ENCODE peak calls at places on chromosomes 13 and 19, in eight cellular contexts. One of them, this sample, is unnamed. For H3K9me3, the result is how much of the 10 kb centered on the place peaks cover.

GRCh38 chr13:107138987-107139386 is 571.0 kb upstream of the ARGLU1 start:
- DNase-seq in breast epithelium: no peak
- DNase-seq in upper lobe of left lung: no peak
- DNase-seq in pancreas: no peak
- DNase-seq in lung: no peak
- DNase-seq in K562: no peak
- DNase-seq in IMR-90: no peak
- DNase-seq in right cardiac atrium: no peak
- DNase-seq in this sample: no peak

GRCh38 chr13:95481051-95481775 is 71.3 kb upstream of the CLDN10 start:
- DNase-seq in breast epithelium: no peak
- DNase-seq in upper lobe of left lung: no peak
- DNase-seq in pancreas: peak
- DNase-seq in lung: no peak
- DNase-seq in K562: no peak
- DNase-seq in IMR-90: peak
- DNase-seq in right cardiac atrium: no peak
- DNase-seq in this sample: no peak

GRCh38 chr19:15010497-15011255 is 31.0 kb upstream of the SLC1A6 start:
- DNase-seq in breast epithelium: no peak
- DNase-seq in upper lobe of left lung: peak
- DNase-seq in pancreas: no peak
- DNase-seq in lung: no peak
- DNase-seq in K562: no peak
- DNase-seq in IMR-90: no peak
- DNase-seq in right cardiac atrium: no peak
- DNase-seq in this sample: no peak

GRCh38 chr13:24218977-24219376 is 58.5 kb downstream of the SPATA13 start:
- DNase-seq in breast epithelium: no peak
- DNase-seq in upper lobe of left lung: no peak
- DNase-seq in pancreas: no peak
- DNase-seq in lung: no peak
- DNase-seq in K562: no peak
- DNase-seq in IMR-90: no peak
- DNase-seq in right cardiac atrium: no peak
- DNase-seq in this sample: no peak

GRCh38 chr19:17950310-17951150 is 16.4 kb upstream of the KCNN1 start:
- DNase-seq in breast epithelium: no peak
- DNase-seq in upper lobe of left lung: peak
- DNase-seq in pancreas: no peak
- DNase-seq in lung: no peak
- DNase-seq in K562: peak
- DNase-seq in IMR-90: no peak
- DNase-seq in right cardiac atrium: no peak
- DNase-seq in this sample: no peak

GRCh38 chr13:21683034-21683733 is 12.3 kb downstream of the FGF9 start:
- DNase-seq in breast epithelium: no peak
- DNase-seq in upper lobe of left lung: no peak
- DNase-seq in pancreas: no peak
- DNase-seq in lung: no peak
- DNase-seq in K562: no peak
- DNase-seq in IMR-90: peak
- DNase-seq in right cardiac atrium: no peak
- DNase-seq in this sample: peak

GRCh38 chr19:45097776-45098520 is 5.0 kb downstream of the PPP1R37 start:
- DNase-seq in breast epithelium: peak
- DNase-seq in upper lobe of left lung: no peak
- DNase-seq in pancreas: peak
- DNase-seq in lung: no peak
- DNase-seq in K562: peak
- DNase-seq in IMR-90: peak
- DNase-seq in right cardiac atrium: peak
- DNase-seq in this sample: peak

GRCh38 chr13:39415403-39415802 is 187.6 kb downstream of the LHFPL6 start:
- DNase-seq in breast epithelium: no peak
- DNase-seq in upper lobe of left lung: no peak
- DNase-seq in pancreas: no peak
- DNase-seq in lung: peak
- DNase-seq in K562: no peak
- DNase-seq in IMR-90: peak
- DNase-seq in right cardiac atrium: peak
- DNase-seq in this sample: peak

GRCh38 chr13:37806666-37807065 is 62.9 kb downstream of the TRPC4 start:
- DNase-seq in breast epithelium: no peak
- DNase-seq in upper lobe of left lung: no peak
- DNase-seq in pancreas: no peak
- DNase-seq in lung: no peak
- DNase-seq in K562: no peak
- DNase-seq in IMR-90: no peak
- DNase-seq in right cardiac atrium: no peak
- DNase-seq in this sample: no peak

GRCh38 chr13:53143757-53144320 is 115.2 kb downstream of the OLFM4 start:
- DNase-seq in breast epithelium: no peak
- DNase-seq in upper lobe of left lung: no peak
- DNase-seq in pancreas: no peak
- DNase-seq in lung: no peak
- DNase-seq in K562: no peak
- DNase-seq in IMR-90: no peak
- DNase-seq in right cardiac atrium: no peak
- DNase-seq in this sample: no peak

GRCh38 chr13:80469841-80470378 is 129.0 kb upstream of the SPRY2 start:
- DNase-seq in breast epithelium: no peak
- DNase-seq in upper lobe of left lung: no peak
- DNase-seq in pancreas: no peak
- DNase-seq in lung: peak
- DNase-seq in K562: no peak
- DNase-seq in IMR-90: peak
- DNase-seq in right cardiac atrium: peak
- DNase-seq in this sample: no peak

GRCh38 chr19:47247308-47247990 is 8.9 kb upstream of the CCDC9 start:
- DNase-seq in breast epithelium: peak
- DNase-seq in upper lobe of left lung: peak
- DNase-seq in pancreas: peak
- DNase-seq in lung: peak
- DNase-seq in K562: peak
- DNase-seq in IMR-90: peak
- DNase-seq in right cardiac atrium: peak
- DNase-seq in this sample: peak

GRCh38 chr13:24183741-24184182 is 23.2 kb downstream of the SPATA13 start:
- DNase-seq in breast epithelium: no peak
- DNase-seq in upper lobe of left lung: no peak
- DNase-seq in pancreas: peak
- DNase-seq in lung: no peak
- DNase-seq in K562: no peak
- DNase-seq in IMR-90: no peak
- DNase-seq in right cardiac atrium: no peak
- DNase-seq in this sample: no peak

GRCh38 chr13:75761373-75761772 is 125.2 kb downstream of the LMO7 start:
- DNase-seq in breast epithelium: no peak
- DNase-seq in upper lobe of left lung: no peak
- DNase-seq in pancreas: no peak
- DNase-seq in lung: no peak
- DNase-seq in K562: no peak
- DNase-seq in IMR-90: no peak
- DNase-seq in right cardiac atrium: no peak
- DNase-seq in this sample: no peak

GRCh38 chr13:71852082-71852481 is 14.9 kb downstream of the DACH1 start:
- DNase-seq in breast epithelium: no peak
- DNase-seq in upper lobe of left lung: no peak
- DNase-seq in pancreas: no peak
- DNase-seq in lung: no peak
- DNase-seq in K562: no peak
- DNase-seq in IMR-90: no peak
- DNase-seq in right cardiac atrium: no peak
- DNase-seq in this sample: no peak

GRCh38 chr19:8702350-8702749 is 3.8 kb upstream of the ACTL9 start:
- DNase-seq in breast epithelium: no peak
- DNase-seq in upper lobe of left lung: no peak
- DNase-seq in pancreas: no peak
- DNase-seq in lung: no peak
- DNase-seq in K562: no peak
- DNase-seq in IMR-90: no peak
- DNase-seq in right cardiac atrium: no peak
- DNase-seq in this sample: no peak

GRCh38 chr13:28501547-28501946 is 6.6 kb upstream of the FLT1 start:
- DNase-seq in breast epithelium: no peak
- DNase-seq in upper lobe of left lung: peak
- DNase-seq in pancreas: no peak
- DNase-seq in lung: no peak
- DNase-seq in K562: no peak
- DNase-seq in IMR-90: no peak
- DNase-seq in right cardiac atrium: peak
- DNase-seq in this sample: no peak

GRCh38 chr19:46466536-46467199 is 4.7 kb downstream of the PNMA8A start:
- DNase-seq in breast epithelium: no peak
- DNase-seq in upper lobe of left lung: no peak
- DNase-seq in pancreas: no peak
- DNase-seq in lung: no peak
- DNase-seq in K562: no peak
- DNase-seq in IMR-90: peak
- DNase-seq in right cardiac atrium: peak
- DNase-seq in this sample: no peak

GRCh38 chr13:107205318-107206112 is 637.6 kb upstream of the ARGLU1 start:
- DNase-seq in breast epithelium: peak
- DNase-seq in upper lobe of left lung: peak
- DNase-seq in pancreas: peak
- DNase-seq in lung: peak
- DNase-seq in K562: peak
- DNase-seq in IMR-90: peak
- DNase-seq in right cardiac atrium: peak
- DNase-seq in this sample: peak

GRCh38 chr19:33022472-33023116 is 42.1 kb downstream of the RHPN2 start:
- DNase-seq in breast epithelium: peak
- DNase-seq in upper lobe of left lung: no peak
- DNase-seq in pancreas: no peak
- DNase-seq in lung: no peak
- DNase-seq in K562: no peak
- DNase-seq in IMR-90: no peak
- DNase-seq in right cardiac atrium: no peak
- DNase-seq in this sample: peak
- H3K27ac ChIP-seq in breast epithelium: peak
- H3K27ac ChIP-seq in upper lobe of left lung: no peak
- H3K27ac ChIP-seq in pancreas: no peak
- H3K27ac ChIP-seq in lung: no peak
- H3K27ac ChIP-seq in K562: no peak
- H3K27ac ChIP-seq in IMR-90: no peak
- H3K27ac ChIP-seq in right cardiac atrium: no peak
- H3K27ac ChIP-seq in this sample: no peak

DNA sequence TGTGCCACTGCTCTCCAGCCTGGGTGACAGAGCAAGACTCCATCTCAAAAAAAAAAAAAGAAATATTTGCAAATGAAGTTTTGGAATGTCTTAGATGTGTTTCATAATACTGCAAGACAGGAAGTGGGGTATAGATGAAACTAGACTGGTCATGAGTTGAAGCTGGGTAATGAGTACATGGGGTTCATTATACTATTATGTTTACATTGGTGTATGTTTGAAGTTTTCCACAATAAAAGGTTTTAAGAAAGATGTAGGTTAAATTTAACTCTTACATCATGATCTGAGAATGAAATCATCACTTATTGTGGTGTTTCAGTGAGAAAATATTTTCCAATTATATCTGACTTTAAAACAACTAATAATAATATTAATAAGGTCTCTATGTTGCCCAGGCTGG is 19.0 kb downstream of the FNDC3A start:
- DNase-seq in breast epithelium: no peak
- DNase-seq in upper lobe of left lung: no peak
- DNase-seq in pancreas: no peak
- DNase-seq in lung: no peak
- DNase-seq in K562: no peak
- DNase-seq in IMR-90: peak
- DNase-seq in right cardiac atrium: no peak
- DNase-seq in this sample: no peak
- H3K4me3 ChIP-seq in breast epithelium: no peak
- H3K4me3 ChIP-seq in upper lobe of left lung: no peak
- H3K4me3 ChIP-seq in pancreas: no peak
- H3K4me3 ChIP-seq in lung: no peak
- H3K4me3 ChIP-seq in K562: no peak
- H3K4me3 ChIP-seq in IMR-90: no peak
- H3K4me3 ChIP-seq in right cardiac atrium: no peak
- H3K4me3 ChIP-seq in this sample: no peak

DNA sequence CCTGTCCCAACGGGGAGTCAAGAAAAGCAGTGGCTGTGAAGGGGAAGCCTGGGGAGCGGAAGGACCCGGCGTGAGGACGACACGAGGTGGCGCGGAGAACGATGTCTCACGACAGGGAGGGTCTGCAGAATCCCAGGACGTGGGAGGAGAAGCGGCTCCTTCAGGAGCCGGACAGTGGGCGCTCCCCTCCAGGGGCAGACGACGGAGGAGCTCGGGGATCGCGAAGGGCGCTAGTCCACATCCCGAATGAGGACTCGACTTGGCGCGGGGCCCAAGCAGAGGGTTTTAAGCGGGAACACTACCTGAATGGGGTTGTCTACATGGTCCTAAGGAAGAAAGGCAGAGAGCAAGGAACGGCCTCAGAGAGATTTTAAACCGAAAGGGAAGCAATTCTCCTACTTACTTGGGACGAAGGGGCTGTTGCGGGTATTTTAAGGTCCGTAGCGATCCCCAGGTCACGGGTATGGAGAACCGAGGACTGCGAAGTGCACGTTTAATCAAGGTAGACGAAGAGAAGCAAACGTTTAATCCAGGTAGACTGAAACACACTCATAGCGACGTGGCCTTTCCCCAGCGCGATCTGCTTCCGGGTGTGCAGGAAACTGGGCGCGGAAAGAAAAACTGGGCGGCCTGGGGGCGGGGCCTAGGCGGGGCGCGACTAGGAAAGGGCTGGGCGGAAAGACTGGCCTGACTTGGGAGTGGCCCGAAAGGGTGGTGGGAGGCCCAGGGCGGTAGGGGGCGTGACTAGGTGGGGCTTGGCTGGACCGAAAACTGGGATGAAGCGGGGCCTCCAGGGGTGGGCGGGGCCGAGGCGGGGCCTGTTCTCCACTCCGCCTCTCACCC is at the start of gene ZNF841:
- DNase-seq in breast epithelium: peak
- DNase-seq in upper lobe of left lung: peak
- DNase-seq in pancreas: peak
- DNase-seq in lung: peak
- DNase-seq in K562: peak
- DNase-seq in IMR-90: peak
- DNase-seq in right cardiac atrium: peak
- DNase-seq in this sample: peak
- H3K9me3 ChIP-seq in breast epithelium: under half
- H3K9me3 ChIP-seq in upper lobe of left lung: under half
- H3K9me3 ChIP-seq in pancreas: under half
- H3K9me3 ChIP-seq in lung: under half
- H3K9me3 ChIP-seq in K562: under half
- H3K9me3 ChIP-seq in IMR-90: under half
- H3K9me3 ChIP-seq in right cardiac atrium: under half
- H3K9me3 ChIP-seq in this sample: under half

DNA sequence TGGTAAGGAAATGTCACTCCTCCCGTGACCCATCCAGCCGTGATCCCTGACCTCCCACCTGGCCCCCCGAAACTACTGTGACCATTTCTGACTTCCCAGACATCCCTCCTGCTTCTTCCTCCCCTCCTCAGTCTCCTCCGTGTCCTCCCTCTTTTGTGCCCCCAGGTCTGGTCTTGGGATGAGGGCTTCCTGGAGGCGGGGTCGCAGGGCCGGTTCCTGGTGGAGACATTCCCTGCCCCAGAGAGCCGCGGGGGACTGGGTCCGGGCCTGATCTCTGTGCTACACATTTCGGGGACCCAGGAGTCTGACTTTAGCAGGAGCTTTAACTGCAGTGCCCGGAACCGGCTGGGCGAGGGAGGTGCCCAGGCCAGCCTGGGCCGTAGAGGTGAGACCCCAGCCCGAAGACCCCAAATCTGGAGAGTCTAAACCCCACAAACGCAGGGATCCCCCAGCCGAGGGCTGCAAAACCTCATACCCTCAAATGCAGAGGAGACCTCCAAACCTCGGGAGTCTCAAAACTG is 5.0 kb downstream of the KIRREL2 start:
- DNase-seq in breast epithelium: no peak
- DNase-seq in upper lobe of left lung: no peak
- DNase-seq in pancreas: no peak
- DNase-seq in lung: no peak
- DNase-seq in K562: no peak
- DNase-seq in IMR-90: no peak
- DNase-seq in right cardiac atrium: no peak
- DNase-seq in this sample: no peak
- H3K27ac ChIP-seq in breast epithelium: no peak
- H3K27ac ChIP-seq in upper lobe of left lung: no peak
- H3K27ac ChIP-seq in pancreas: no peak
- H3K27ac ChIP-seq in lung: no peak
- H3K27ac ChIP-seq in K562: no peak
- H3K27ac ChIP-seq in IMR-90: no peak
- H3K27ac ChIP-seq in right cardiac atrium: no peak
- H3K27ac ChIP-seq in this sample: no peak

This sample was measured in SJCRH30.